ENCODE peak calls at places on chromosomes 13 and 19, in nine cellular contexts. G is AG04450; W is AG10803; E is effector CD4-positive, alpha-beta T cell; K is activated CD4-positive, alpha-beta T cell treated with anti-CD3 and anti-CD28 coated beads, Interleukin-2, amount 50 U/mL, for 24 hours; A is NCI-H1048; U is iris pigment epithelial cell; R is mucosa of gallbladder; X is T-helper 1 cell. B is an unnamed sample.

GRCh38 chr19:15815306-15815705 is at the start of gene OR10H1:
- DNase-seq in G (no peak), W (no peak), E (no peak), K (no peak), A (no peak), U (no peak), R (no peak), X (no peak), B (no peak)

GRCh38 chr19:18558202-18558555 is 509 bp downstream of the KXD1 start:
- DNase-seq in G (no peak), W (no peak), E (no peak), K (no peak), A (no peak), U (no peak), R (no peak), X (no peak), B (peak; percentile 1)

GRCh38 chr13:67416047-67416925 is 186.2 kb upstream of the PCDH9 start:
- DNase-seq in G (peak; percentile 2), W (peak; percentile 1), E (no peak), K (no peak), A (no peak), U (peak; percentile 67), R (no peak), X (no peak), B (no peak)

GRCh38 chr19:10820173-10820572 is 15.8 kb downstream of the TMED1 start:
- DNase-seq in G (no peak), W (no peak), E (no peak), K (no peak), A (no peak), U (no peak), R (no peak), X (no peak), B (no peak)

GRCh38 chr13:100089633-100090032 is 740 bp downstream of the PCCA start:
- DNase-seq in G (no peak), W (no peak), E (no peak), K (no peak), A (no peak), U (peak; percentile 43), R (no peak), X (no peak), B (peak; percentile 40)

GRCh38 chr13:49020328-49020727 is 44.6 kb downstream of the FNDC3A start:
- DNase-seq in G (no peak), W (no peak), E (no peak), K (no peak), A (no peak), U (no peak), R (no peak), X (no peak), B (no peak)

GRCh38 chr13:34620073-34620858 is 321.8 kb upstream of the NBEA start:
- DNase-seq in G (no peak), W (peak; percentile 1), E (no peak), K (no peak), A (no peak), U (no peak), R (no peak), X (no peak), B (peak; percentile 1)

GRCh38 chr13:40910324-40911050 is 108.6 kb downstream of the ELF1 start:
- DNase-seq in G (no peak), W (peak; percentile 2), E (no peak), K (no peak), A (no peak), U (peak; percentile 64), R (no peak), X (no peak), B (no peak)